ENCODE peak calls at places on chromosomes 5 and 9, in five cellular contexts. U, J, S, Z and N are unnamed samples.

GRCh38 chr9:108093773-108094675 is 604.5 kb upstream of the KLF4 start:
- DNase-seq in J (no peak), U (no peak), Z (no peak), S (peak; percentile 85), N (no peak)

GRCh38 chr5:125006011-125006685 is 259.7 kb upstream of the ZNF608 start:
- DNase-seq in U (peak; percentile 75), Z (no peak), J (no peak), S (no peak), N (peak; percentile 74)

GRCh38 chr5:113119271-113119924 is 142.8 kb downstream of the DCP2 start:
- DNase-seq in Z (peak; percentile 89), S (peak; percentile 40), J (no peak), U (no peak), N (no peak)

GRCh38 chr5:134581241-134581981 is 51.2 kb downstream of the SAR1B start:
- DNase-seq in J (no peak), S (no peak), U (no peak), Z (peak; percentile 69), N (no peak)

GRCh38 chr9:135249191-135249590 is 161.7 kb downstream of the OLFM1 start:
- DNase-seq in U (no peak), J (no peak), Z (peak; percentile 45), S (no peak), N (no peak)

GRCh38 chr5:135541969-135542502 is 6.3 kb upstream of the NEUROG1 start:
- DNase-seq in S (no peak), U (no peak), Z (no peak), J (no peak), N (no peak)

GRCh38 chr5:104513621-104514020 is 951.0 kb upstream of the NUDT12 start:
- DNase-seq in J (no peak), U (no peak), S (no peak), Z (no peak), N (no peak)

GRCh38 chr9:69036319-69036718 is 767 bp downstream of the FXN start:
- DNase-seq in Z (no peak), U (no peak), S (peak; percentile 44), J (no peak), N (no peak)

GRCh38 chr9:121279841-121280388 is 12.0 kb downstream of the GSN start:
- DNase-seq in J (no peak), S (no peak), U (no peak), Z (no peak), N (no peak)

GRCh38 chr5:140362875-140363630 is 3.1 kb downstream of the SLC4A9 start:
- DNase-seq in S (peak; percentile 90), Z (peak; percentile 83), J (no peak), U (peak; percentile 82), N (no peak)

GRCh38 chr5:10111575-10111974 is 138.1 kb downstream of the ATPSCKMT start:
- DNase-seq in S (no peak), Z (no peak), U (no peak), J (peak; percentile 44), N (peak; percentile 40)

GRCh38 chr5:65199988-65200668 is 281.6 kb downstream of the ADAMTS6 start:
- DNase-seq in U (no peak), J (peak; percentile 39), S (no peak), Z (no peak), N (no peak)

GRCh38 chr5:98187945-98188344 is 585.5 kb upstream of the RGMB start:
- DNase-seq in U (no peak), Z (no peak), S (no peak), J (no peak), N (no peak)

GRCh38 chr9:127202461-127203139 is 62.0 kb upstream of the GARNL3 start:
- DNase-seq in U (no peak), S (no peak), Z (no peak), J (no peak), N (no peak)

GRCh38 chr5:155522540-155522939 is 509.0 kb downstream of the KIF4B start:
- DNase-seq in S (no peak), Z (no peak), U (no peak), J (no peak), N (no peak)

GRCh38 chr5:59380350-59380951 is 513.1 kb downstream of the PDE4D start:
- DNase-seq in U (peak; percentile 35), J (peak; percentile 35), S (no peak), Z (no peak), N (peak; percentile 56)

GRCh38 chr9:134728801-134729495 is 87.3 kb downstream of the COL5A1 start:
- DNase-seq in U (no peak), Z (peak; percentile 66), S (no peak), J (no peak), N (no peak)

GRCh38 chr5:146620663-146621051 is 104.7 kb upstream of the GPR151 start:
- DNase-seq in J (no peak), U (no peak), Z (no peak), S (no peak), N (no peak)

GRCh38 chr5:168530751-168531150 is 1.6 kb downstream of the FBLL1 start:
- DNase-seq in U (no peak), J (no peak), S (no peak), Z (no peak), N (no peak)

GRCh38 chr5:38845555-38846378 is at the start of gene OSMR:
- DNase-seq in Z (peak; percentile 98), S (peak; percentile 70), J (peak; percentile 97), U (no peak), N (no peak)

GRCh38 chr5:111367081-111367480 is 142.9 kb downstream of the CAMK4 start:
- DNase-seq in J (no peak), S (no peak), U (no peak), Z (no peak), N (no peak)

GRCh38 chr9:98222885-98223640 is 30.6 kb upstream of the CORO2A start:
- DNase-seq in J (peak; percentile 99), S (no peak), Z (peak; percentile 34), U (no peak), N (no peak)

GRCh38 chr9:78278177-78278777 is 18.6 kb upstream of the PSAT1 start:
- DNase-seq in S (no peak), Z (no peak), U (no peak), J (peak; percentile 71), N (peak; percentile 33)

GRCh38 chr5:177453852-177454396 is 7.3 kb downstream of the PRR7 start:
- DNase-seq in J (no peak), U (no peak), Z (peak; percentile 79), S (no peak), N (no peak)

GRCh38 chr5:113000466-113000865 is 23.9 kb downstream of the DCP2 start:
- DNase-seq in U (no peak), J (no peak), S (no peak), Z (no peak), N (no peak)

GRCh38 chr5:40551706-40552557 is 127.8 kb upstream of the PTGER4 start:
- DNase-seq in Z (no peak), S (no peak), J (peak; percentile 85), U (no peak), N (no peak)

GRCh38 chr9:137700911-137701310 is 82.1 kb downstream of the EHMT1 start:
- DNase-seq in U (no peak), S (no peak), J (no peak), Z (no peak), N (no peak)

GRCh38 chr5:145938699-145939531 is 2.5 kb downstream of the SH3RF2 start:
- DNase-seq in J (no peak), U (no peak), S (peak; percentile 64), Z (no peak), N (no peak)

GRCh38 chr9:114091711-114092110 is 7.4 kb downstream of the KIF12 start:
- DNase-seq in Z (peak; percentile 58), U (no peak), S (no peak), J (no peak), N (no peak)
- H3K4me3 ChIP-seq in Z (no peak overlapping the region), U (no peak overlapping the region), S (no peak overlapping the region), J (no peak overlapping the region), N (no peak overlapping the region)

GRCh38 chr9:131622536-131622935 is 77.2 kb downstream of the PRRT1B start:
- DNase-seq in S (no peak), J (no peak), Z (no peak), U (peak; percentile 39), N (no peak)
- H3K4me3 ChIP-seq in S (no peak overlapping the region), J (no peak overlapping the region), Z (no peak overlapping the region), U (peak overlapping the region; percentile 47), N (no peak overlapping the region)

GRCh38 chr5:53674114-53674513 is 113.7 kb downstream of the NDUFS4 start:
- DNase-seq in J (no peak), S (no peak), Z (no peak), U (no peak), N (no peak)
- H3K4me3 ChIP-seq in J (no peak overlapping the region), S (no peak overlapping the region), Z (no peak overlapping the region), U (no peak overlapping the region), N (no peak overlapping the region)

GRCh38 chr9:74887981-74888370 is 255 bp upstream of the TRPM6 start:
- DNase-seq in S (no peak), J (no peak), Z (no peak), U (no peak), N (no peak)
- H3K4me3 ChIP-seq in S (peak overlapping the region; percentile 68), J (no peak overlapping the region), Z (no peak overlapping the region), U (no peak overlapping the region), N (no peak overlapping the region)

DNA sequence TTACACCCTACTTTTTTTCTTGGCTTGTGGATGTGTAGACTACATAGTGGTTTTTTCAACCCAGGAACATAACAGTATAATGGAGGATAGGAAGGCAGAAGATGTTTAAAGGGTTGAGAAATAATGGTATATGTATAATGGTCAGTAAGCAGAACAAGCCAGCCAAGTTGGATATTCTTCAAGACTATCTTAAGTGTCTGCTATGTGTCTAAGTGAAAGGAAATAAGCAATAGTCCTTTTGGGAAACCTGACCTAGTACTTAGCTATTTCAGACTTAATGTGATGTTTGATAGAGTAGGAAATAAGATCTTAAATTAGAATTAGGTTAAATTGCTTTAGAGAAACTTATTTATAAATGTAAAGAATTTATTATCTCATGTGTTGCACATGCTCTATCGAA is 85.7 kb downstream of the PTPDC1 start:
- DNase-seq in S (no peak), U (no peak), Z (no peak), J (no peak), N (no peak)
- H3K4me3 ChIP-seq in S (no peak overlapping the region), U (peak overlapping the region; percentile 1), Z (peak overlapping the region; percentile 92), J (no peak overlapping the region), N (no peak overlapping the region)

GRCh38 chr9:80028501-80028900 is 456.7 kb downstream of the TLE4 start:
- DNase-seq in S (no peak), Z (peak; percentile 74), U (no peak), J (peak; percentile 92), N (no peak)

GRCh38 chr9:80025131-80025530 is 453.4 kb downstream of the TLE4 start:
- DNase-seq in S (no peak), U (no peak), J (no peak), Z (no peak), N (no peak)

GRCh38 chr9:80020530-80020929 is 448.8 kb downstream of the TLE4 start:
- DNase-seq in J (no peak), Z (no peak), S (no peak), U (peak; percentile 28), N (no peak)

GRCh38 chr9:80030801-80031200 is 459.0 kb downstream of the TLE4 start:
- DNase-seq in U (no peak), S (no peak), J (no peak), Z (no peak), N (no peak)

DNA sequence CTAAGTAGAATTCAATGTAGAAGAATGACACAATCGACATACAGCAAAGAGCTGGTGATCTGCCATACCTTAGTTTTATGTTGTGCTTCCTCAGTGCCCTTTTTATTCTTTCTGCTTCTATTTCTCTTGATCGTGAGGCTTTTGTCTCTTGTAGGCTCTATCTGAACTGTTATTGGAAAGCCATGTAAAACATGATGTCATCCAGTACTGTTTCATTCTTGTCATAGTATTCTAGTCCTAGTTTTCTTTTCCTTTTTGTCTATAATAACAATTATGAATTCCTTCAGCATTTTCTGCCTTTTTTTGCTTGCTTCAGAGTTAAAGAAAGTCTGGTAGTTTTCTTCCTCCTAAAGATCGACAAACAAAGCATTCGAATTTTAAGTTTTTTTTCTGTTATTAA is 454.4 kb downstream of the TLE4 start:
- DNase-seq in J (no peak), Z (no peak), S (no peak), U (no peak), N (no peak)
- H3K4me3 ChIP-seq in J (no peak overlapping the region), Z (no peak overlapping the region), S (no peak overlapping the region), U (no peak overlapping the region), N (no peak overlapping the region)